ENCODE peak calls at places on chromosomes 11 and 22, in nine cellular contexts. One of them, this sample, is unnamed.

GRCh38 chr11:17564687-17565042 is 17.6 kb downstream of the OTOG start:
- DNase-seq in stimulated activated CD4-positive, alpha-beta T cell treated with anti-CD3 and anti-CD28 coated beads, Interleukin-1b, Interleukin-23, amount 100 ng/mL, for 1 hour: no peak
- DNase-seq in cardiac fibroblast: no peak
- DNase-seq in chondrocyte: no peak
- DNase-seq in transverse colon: no peak
- DNase-seq in posterior vena cava: no peak
- DNase-seq in bronchial epithelial cell: no peak
- DNase-seq in H7: peak; percentile 72
- DNase-seq in stimulated activated CD8-positive, alpha-beta memory T cell treated with anti-CD3 and anti-CD28 coated beads, Interleukin-12 subunit alpha, Interleukin-12 subunit beta, amount 100 ng/mL, for 4 hours: no peak
- DNase-seq in this sample: no peak

GRCh38 chr11:75635009-75635909 is 33.6 kb downstream of the MAP6 start:
- DNase-seq in stimulated activated CD4-positive, alpha-beta T cell treated with anti-CD3 and anti-CD28 coated beads, Interleukin-1b, Interleukin-23, amount 100 ng/mL, for 1 hour: no peak
- DNase-seq in cardiac fibroblast: peak; percentile 56
- DNase-seq in chondrocyte: no peak
- DNase-seq in transverse colon: no peak
- DNase-seq in posterior vena cava: no peak
- DNase-seq in bronchial epithelial cell: peak; percentile 36
- DNase-seq in H7: no peak
- DNase-seq in stimulated activated CD8-positive, alpha-beta memory T cell treated with anti-CD3 and anti-CD28 coated beads, Interleukin-12 subunit alpha, Interleukin-12 subunit beta, amount 100 ng/mL, for 4 hours: no peak
- DNase-seq in this sample: no peak

GRCh38 chr22:17441326-17441725 is 72.1 kb downstream of the CECR2 start:
- DNase-seq in stimulated activated CD4-positive, alpha-beta T cell treated with anti-CD3 and anti-CD28 coated beads, Interleukin-1b, Interleukin-23, amount 100 ng/mL, for 1 hour: no peak
- DNase-seq in cardiac fibroblast: no peak
- DNase-seq in chondrocyte: no peak
- DNase-seq in transverse colon: no peak
- DNase-seq in posterior vena cava: no peak
- DNase-seq in bronchial epithelial cell: no peak
- DNase-seq in H7: no peak
- DNase-seq in stimulated activated CD8-positive, alpha-beta memory T cell treated with anti-CD3 and anti-CD28 coated beads, Interleukin-12 subunit alpha, Interleukin-12 subunit beta, amount 100 ng/mL, for 4 hours: no peak
- DNase-seq in this sample: no peak

GRCh38 chr22:48949375-48950149 is 878.1 kb downstream of the BRD1 start:
- DNase-seq in stimulated activated CD4-positive, alpha-beta T cell treated with anti-CD3 and anti-CD28 coated beads, Interleukin-1b, Interleukin-23, amount 100 ng/mL, for 1 hour: no peak
- DNase-seq in cardiac fibroblast: no peak
- DNase-seq in chondrocyte: peak; percentile 38
- DNase-seq in transverse colon: peak; percentile 1
- DNase-seq in posterior vena cava: no peak
- DNase-seq in bronchial epithelial cell: no peak
- DNase-seq in H7: peak; percentile 16
- DNase-seq in stimulated activated CD8-positive, alpha-beta memory T cell treated with anti-CD3 and anti-CD28 coated beads, Interleukin-12 subunit alpha, Interleukin-12 subunit beta, amount 100 ng/mL, for 4 hours: no peak
- DNase-seq in this sample: no peak

GRCh38 chr22:27108425-27109114 is 451.2 kb downstream of the MIAT start:
- DNase-seq in stimulated activated CD4-positive, alpha-beta T cell treated with anti-CD3 and anti-CD28 coated beads, Interleukin-1b, Interleukin-23, amount 100 ng/mL, for 1 hour: no peak
- DNase-seq in cardiac fibroblast: peak; percentile 47
- DNase-seq in chondrocyte: no peak
- DNase-seq in transverse colon: peak; percentile 32
- DNase-seq in posterior vena cava: peak; percentile 90
- DNase-seq in bronchial epithelial cell: no peak
- DNase-seq in H7: no peak
- DNase-seq in stimulated activated CD8-positive, alpha-beta memory T cell treated with anti-CD3 and anti-CD28 coated beads, Interleukin-12 subunit alpha, Interleukin-12 subunit beta, amount 100 ng/mL, for 4 hours: no peak
- DNase-seq in this sample: no peak

GRCh38 chr11:72712168-72712721 is 38.0 kb upstream of the PDE2A start:
- DNase-seq in stimulated activated CD4-positive, alpha-beta T cell treated with anti-CD3 and anti-CD28 coated beads, Interleukin-1b, Interleukin-23, amount 100 ng/mL, for 1 hour: no peak
- DNase-seq in cardiac fibroblast: peak; percentile 15
- DNase-seq in chondrocyte: no peak
- DNase-seq in transverse colon: peak; percentile 50
- DNase-seq in posterior vena cava: peak; percentile 92
- DNase-seq in bronchial epithelial cell: no peak
- DNase-seq in H7: peak; percentile 62
- DNase-seq in stimulated activated CD8-positive, alpha-beta memory T cell treated with anti-CD3 and anti-CD28 coated beads, Interleukin-12 subunit alpha, Interleukin-12 subunit beta, amount 100 ng/mL, for 4 hours: no peak
- DNase-seq in this sample: no peak

GRCh38 chr11:75762885-75763284 is 5.7 kb upstream of the DGAT2 start:
- DNase-seq in stimulated activated CD4-positive, alpha-beta T cell treated with anti-CD3 and anti-CD28 coated beads, Interleukin-1b, Interleukin-23, amount 100 ng/mL, for 1 hour: no peak
- DNase-seq in cardiac fibroblast: peak; percentile 69
- DNase-seq in chondrocyte: no peak
- DNase-seq in transverse colon: no peak
- DNase-seq in posterior vena cava: no peak
- DNase-seq in bronchial epithelial cell: peak; percentile 78
- DNase-seq in H7: no peak
- DNase-seq in stimulated activated CD8-positive, alpha-beta memory T cell treated with anti-CD3 and anti-CD28 coated beads, Interleukin-12 subunit alpha, Interleukin-12 subunit beta, amount 100 ng/mL, for 4 hours: no peak
- DNase-seq in this sample: no peak

GRCh38 chr22:49971232-49972162 is 10.9 kb downstream of the PIM3 start:
- DNase-seq in stimulated activated CD4-positive, alpha-beta T cell treated with anti-CD3 and anti-CD28 coated beads, Interleukin-1b, Interleukin-23, amount 100 ng/mL, for 1 hour: no peak
- DNase-seq in cardiac fibroblast: peak; percentile 77
- DNase-seq in chondrocyte: peak; percentile 90
- DNase-seq in transverse colon: peak; percentile 92
- DNase-seq in posterior vena cava: peak; percentile 95
- DNase-seq in bronchial epithelial cell: no peak
- DNase-seq in H7: peak; percentile 85
- DNase-seq in stimulated activated CD8-positive, alpha-beta memory T cell treated with anti-CD3 and anti-CD28 coated beads, Interleukin-12 subunit alpha, Interleukin-12 subunit beta, amount 100 ng/mL, for 4 hours: peak; percentile 76
- DNase-seq in this sample: peak; percentile 65

GRCh38 chr11:118913411-118914125 is 12.2 kb downstream of the BCL9L start:
- DNase-seq in stimulated activated CD4-positive, alpha-beta T cell treated with anti-CD3 and anti-CD28 coated beads, Interleukin-1b, Interleukin-23, amount 100 ng/mL, for 1 hour: no peak
- DNase-seq in cardiac fibroblast: no peak
- DNase-seq in chondrocyte: no peak
- DNase-seq in transverse colon: no peak
- DNase-seq in posterior vena cava: no peak
- DNase-seq in bronchial epithelial cell: no peak
- DNase-seq in H7: peak; percentile 35
- DNase-seq in stimulated activated CD8-positive, alpha-beta memory T cell treated with anti-CD3 and anti-CD28 coated beads, Interleukin-12 subunit alpha, Interleukin-12 subunit beta, amount 100 ng/mL, for 4 hours: no peak
- DNase-seq in this sample: peak; percentile 47

GRCh38 chr11:45385844-45386243 is 99.7 kb upstream of the SYT13 start:
- DNase-seq in stimulated activated CD4-positive, alpha-beta T cell treated with anti-CD3 and anti-CD28 coated beads, Interleukin-1b, Interleukin-23, amount 100 ng/mL, for 1 hour: no peak
- DNase-seq in cardiac fibroblast: no peak
- DNase-seq in chondrocyte: no peak
- DNase-seq in transverse colon: no peak
- DNase-seq in posterior vena cava: peak; percentile 22
- DNase-seq in bronchial epithelial cell: no peak
- DNase-seq in H7: no peak
- DNase-seq in stimulated activated CD8-positive, alpha-beta memory T cell treated with anti-CD3 and anti-CD28 coated beads, Interleukin-12 subunit alpha, Interleukin-12 subunit beta, amount 100 ng/mL, for 4 hours: no peak
- DNase-seq in this sample: no peak

This sample was measured in H4.